ENCODE peak calls at places on chromosomes 16 and 17, in four cellular contexts. Q, W, O and B are unnamed samples.

GRCh38 chr16:31141489-31142108 is 6.1 kb upstream of the PRSS8 start:
- DNase-seq in Q (no peak), W (no peak), O (no peak), B (no peak)

GRCh38 chr16:1309888-1310831 is 724 bp downstream of the UBE2I start:
- DNase-seq in Q (peak), W (no peak), O (peak), B (no peak)

GRCh38 chr17:35607239-35607817 is 20.2 kb downstream of the AP2B1 start:
- DNase-seq in Q (no peak), W (no peak), O (no peak), B (no peak)

GRCh38 chr17:16932156-16932555 is 39.8 kb downstream of the TNFRSF13B start:
- DNase-seq in Q (no peak), W (no peak), O (no peak), B (no peak)

GRCh38 chr16:50878966-50879615 is 137.2 kb downstream of the CYLD start:
- DNase-seq in Q (no peak), W (no peak), O (no peak), B (peak)

GRCh38 chr16:4594433-4595410 is 20.0 kb downstream of the UBALD1 start:
- DNase-seq in Q (no peak), W (no peak), O (no peak), B (no peak)

GRCh38 chr17:39981207-39982068 is 831 bp downstream of the PSMD3 start:
- DNase-seq in Q (peak), W (no peak), O (no peak), B (no peak)

GRCh38 chr17:16935241-16935663 is 36.7 kb downstream of the TNFRSF13B start:
- DNase-seq in Q (no peak), W (no peak), O (no peak), B (peak)

GRCh38 chr17:76051071-76051467 is 21.2 kb downstream of the SRP68 start:
- DNase-seq in Q (no peak), W (no peak), O (no peak), B (no peak)

GRCh38 chr17:75476274-75476673 is 19.8 kb downstream of the TMEM94 start:
- DNase-seq in Q (no peak), W (no peak), O (no peak), B (no peak)